ENCODE peak calls at places on chromosomes 2 and 18, in ten cellular contexts. V is activated CD8-positive, alpha-beta memory T cell treated with anti-CD3 and anti-CD28 coated beads for 48 hours; U is HuH-7; C is AG10803; P is CD4-positive, alpha-beta T cell; Q is H4; N is right atrium auricular region; K is brain microvascular endothelial cell; B is NCI-H460; Y is NCI-H748 treated with DMSO at 0.1 percent for 48 hours. Z is an unnamed sample.

GRCh38 chr2:168699834-168700417 is 102.5 kb upstream of the NOSTRIN start:
- DNase-seq in V (no peak), U (no peak), C (peak; percentile 76), P (no peak), Y (no peak), B (no peak), Q (no peak), N (peak; percentile 70), K (peak; percentile 58), Z (no peak)

GRCh38 chr2:48479923-48480322 is 50.0 kb upstream of the STON1 start:
- DNase-seq in N (no peak), U (no peak), P (no peak), Q (no peak), V (no peak), K (no peak), Y (no peak), B (no peak), C (no peak), Z (no peak)

GRCh38 chr18:9900699-9901098 is 13.1 kb upstream of the VAPA start:
- DNase-seq in B (no peak), N (no peak), P (no peak), U (no peak), C (no peak), V (no peak), Q (no peak), Y (no peak), K (no peak), Z (no peak)

GRCh38 chr2:191539068-191539467 is 138.9 kb upstream of the NABP1 start:
- DNase-seq in K (peak; percentile 24), U (peak; percentile 16), Y (no peak), N (no peak), P (no peak), C (peak; percentile 35), V (no peak), Q (peak; percentile 39), B (no peak), Z (no peak)

GRCh38 chr2:119283873-119284331 is 60.3 kb downstream of the STEAP3 start:
- DNase-seq in B (no peak), K (peak; percentile 45), P (no peak), V (no peak), U (no peak), Q (peak; percentile 93), Y (no peak), C (peak; percentile 95), N (peak; percentile 85), Z (no peak)

GRCh38 chr2:3485166-3485565 is 34.2 kb downstream of the ADI1 start:
- DNase-seq in Y (no peak), B (no peak), K (no peak), V (no peak), Q (no peak), P (no peak), U (no peak), N (no peak), C (no peak), Z (peak; percentile 9)

GRCh38 chr2:118148133-118148532 is 59.9 kb downstream of the INSIG2 start:
- DNase-seq in K (no peak), C (no peak), U (no peak), Q (no peak), Y (no peak), B (no peak), P (no peak), V (no peak), N (no peak), Z (no peak)

GRCh38 chr18:24397694-24398365 is at the start of gene OSBPL1A:
- DNase-seq in Y (peak; percentile 82), K (peak; percentile 77), C (peak; percentile 86), P (peak; percentile 67), B (peak; percentile 86), V (peak; percentile 45), N (peak; percentile 90), Q (peak; percentile 94), U (peak; percentile 83), Z (peak; percentile 97)

GRCh38 chr2:127219716-127220090 is 396 bp downstream of the CYP27C1 start:
- DNase-seq in B (no peak), P (no peak), N (no peak), V (no peak), C (no peak), K (no peak), U (peak; percentile 46), Q (no peak), Y (no peak), Z (peak; percentile 58)

GRCh38 chr18:79383388-79384056 is 12.2 kb upstream of the NFATC1 start:
- DNase-seq in N (no peak), K (no peak), Q (no peak), Y (no peak), P (no peak), B (no peak), C (no peak), V (no peak), U (no peak), Z (no peak)

GRCh38 chr2:30141136-30141535 is 5.7 kb upstream of the YPEL5 start:
- DNase-seq in U (no peak), N (no peak), Q (no peak), K (no peak), V (no peak), Y (no peak), P (no peak), C (no peak), B (no peak), Z (no peak)

GRCh38 chr2:31440764-31441163 is 26.2 kb upstream of the XDH start:
- DNase-seq in N (no peak), P (no peak), V (no peak), B (no peak), Q (no peak), C (peak; percentile 97), U (no peak), Y (no peak), K (peak; percentile 47), Z (no peak)

GRCh38 chr2:48856657-48857056 is 101.1 kb upstream of the LHCGR start:
- DNase-seq in P (no peak), C (no peak), Y (no peak), U (no peak), N (no peak), Q (no peak), K (no peak), B (no peak), V (no peak), Z (no peak)

GRCh38 chr2:38620282-38620977 is 17.7 kb upstream of the HNRNPLL start:
- DNase-seq in N (no peak), B (no peak), V (no peak), C (peak; percentile 60), U (no peak), Y (peak; percentile 28), K (peak; percentile 67), P (no peak), Q (no peak), Z (no peak)

GRCh38 chr18:23743733-23744333 is 54.6 kb downstream of the LAMA3 start:
- DNase-seq in P (no peak), B (no peak), K (no peak), C (no peak), Q (no peak), U (no peak), Y (peak; percentile 39), N (no peak), V (no peak), Z (no peak)

GRCh38 chr2:134391751-134392160 is 137.9 kb downstream of the MGAT5 start:
- DNase-seq in P (no peak), U (no peak), V (no peak), Q (no peak), Y (no peak), C (no peak), B (no peak), N (no peak), K (no peak), Z (no peak)

GRCh38 chr2:198100323-198100722 is 295.9 kb downstream of the PLCL1 start:
- DNase-seq in P (no peak), Y (no peak), B (no peak), Q (no peak), U (no peak), V (no peak), N (no peak), K (no peak), C (peak; percentile 26), Z (no peak)

GRCh38 chr2:237213325-237214040 is 127.8 kb downstream of the COPS8 start:
- DNase-seq in K (peak; percentile 75), B (no peak), U (no peak), C (peak; percentile 96), Y (no peak), V (no peak), N (no peak), Q (no peak), P (no peak), Z (no peak)

GRCh38 chr2:95260028-95261023 is 13.9 kb upstream of the PROM2 start:
- DNase-seq in C (peak; percentile 66), V (no peak), P (no peak), N (no peak), K (no peak), U (no peak), Y (no peak), B (no peak), Q (no peak), Z (no peak)

GRCh38 chr2:19038096-19039015 is 320.1 kb downstream of the OSR1 start:
- DNase-seq in N (no peak), U (no peak), Q (no peak), Y (no peak), B (no peak), P (no peak), K (peak; percentile 65), V (no peak), C (peak; percentile 85), Z (no peak)

GRCh38 chr2:797556-797955 is 120.3 kb upstream of the TMEM18 start:
- DNase-seq in V (no peak), B (no peak), Y (no peak), K (no peak), Q (no peak), C (no peak), U (no peak), P (no peak), N (no peak), Z (no peak)

GRCh38 chr2:190789074-190790004 is 91.3 kb upstream of the GLS start:
- DNase-seq in U (no peak), Q (no peak), B (no peak), C (no peak), Y (no peak), P (no peak), K (no peak), N (no peak), V (no peak), Z (no peak)

GRCh38 chr2:191385416-191386160 is 140.4 kb downstream of the MYO1B start:
- DNase-seq in V (no peak), K (no peak), N (no peak), C (no peak), U (no peak), Y (no peak), B (no peak), Q (no peak), P (no peak), Z (no peak)

GRCh38 chr18:22493940-22494339 is 76.2 kb upstream of the CTAGE1 start:
- DNase-seq in U (no peak), Q (no peak), K (no peak), P (no peak), Y (no peak), V (no peak), N (no peak), B (no peak), C (peak; percentile 91), Z (no peak)

GRCh38 chr2:129139380-129139779 is 820.7 kb upstream of the HS6ST1 start:
- DNase-seq in P (no peak), Y (no peak), V (no peak), K (no peak), Q (no peak), C (no peak), U (no peak), N (no peak), B (no peak), Z (no peak)

GRCh38 chr2:161983896-161984295 is 90.1 kb downstream of the DPP4 start:
- DNase-seq in U (no peak), P (no peak), V (no peak), Y (no peak), C (no peak), N (no peak), K (peak; percentile 17), Q (no peak), B (no peak), Z (no peak)

GRCh38 chr2:30305235-30305634 is 73.9 kb downstream of the LBH start:
- DNase-seq in Y (no peak), U (no peak), N (no peak), K (peak; percentile 41), B (no peak), Q (no peak), C (peak; percentile 56), V (no peak), P (no peak), Z (no peak)

GRCh38 chr2:153388246-153388645 is 90.3 kb downstream of the RPRM start:
- DNase-seq in N (no peak), P (no peak), Q (peak; percentile 35), U (no peak), K (no peak), C (peak; percentile 1), Y (no peak), B (no peak), V (no peak), Z (no peak)